ENCODE peak calls at places on chromosomes 2 and 18, in five cellular contexts. P is cardiac muscle cell, G is brain microvascular endothelial cell, U is ascending aorta, Y is thyroid gland. D is an unnamed sample.

GRCh38 chr2:219122197-219122965 is 38.2 kb downstream of the NHEJ1 start:
- DNase-seq in P (no peak), G (no peak), Y (no peak), U (no peak), D (no peak)

GRCh38 chr2:28286678-28287077 is 106.0 kb upstream of the FOSL2 start:
- DNase-seq in U (no peak), G (peak), P (no peak), Y (no peak), D (no peak)

GRCh38 chr2:207224814-207225482 is 59.2 kb upstream of the KLF7 start:
- DNase-seq in P (no peak), G (no peak), U (no peak), Y (no peak), D (no peak)

GRCh38 chr2:118122768-118123335 is 34.6 kb downstream of the INSIG2 start:
- DNase-seq in P (no peak), G (no peak), Y (no peak), U (no peak), D (no peak)

GRCh38 chr2:68125821-68126220 is 31.9 kb upstream of the PNO1 start:
- DNase-seq in P (no peak), U (no peak), G (no peak), Y (no peak), D (no peak)

GRCh38 chr2:216554755-216555154 is 56.1 kb downstream of the RPL37A start:
- DNase-seq in G (no peak), U (no peak), Y (peak), P (no peak), D (no peak)

GRCh38 chr18:73787316-73787715 is 360.3 kb downstream of the FBXO15 start:
- DNase-seq in G (no peak), P (no peak), U (no peak), Y (no peak), D (no peak)

GRCh38 chr18:8847066-8847755 is 141.9 kb downstream of the MTCL1 start:
- DNase-seq in P (peak), Y (no peak), U (no peak), G (no peak), D (no peak)

GRCh38 chr2:72114693-72115051 is 33.0 kb downstream of the CYP26B1 start:
- DNase-seq in Y (no peak), P (no peak), U (no peak), G (no peak), D (no peak)

GRCh38 chr2:142545036-142545435 is 332.4 kb upstream of the KYNU start:
- DNase-seq in P (no peak), U (no peak), G (no peak), Y (no peak), D (no peak)

GRCh38 chr2:238635637-238636036 is 208.9 kb downstream of the ASB1 start:
- DNase-seq in P (no peak), U (no peak), G (no peak), Y (no peak), D (no peak)

GRCh38 chr2:64602436-64602835 is 51.3 kb downstream of the SERTAD2 start:
- DNase-seq in P (no peak), U (no peak), Y (no peak), G (no peak), D (no peak)

GRCh38 chr2:98570356-98570755 is 38.0 kb downstream of the COA5 start:
- DNase-seq in P (no peak), Y (no peak), G (no peak), U (no peak), D (no peak)

GRCh38 chr2:42801388-42801787 is 9.0 kb upstream of the HAAO start:
- DNase-seq in P (peak), Y (peak), G (no peak), U (no peak), D (no peak)

GRCh38 chr2:7194950-7195349 is 277.7 kb downstream of the RNF144A start:
- DNase-seq in U (no peak), P (no peak), Y (no peak), G (no peak), D (no peak)

GRCh38 chr2:85447222-85447585 is 28.7 kb downstream of the SH2D6 start:
- DNase-seq in Y (no peak), G (no peak), U (no peak), P (no peak), D (no peak)

GRCh38 chr2:109438773-109439191 is 175.0 kb downstream of the SEPTIN10 start:
- DNase-seq in P (peak), G (peak), U (peak), Y (peak), D (no peak)

GRCh38 chr2:25558262-25558661 is 115.1 kb downstream of the DTNB start:
- DNase-seq in U (no peak), P (peak), Y (no peak), G (peak), D (no peak)

GRCh38 chr2:236608308-236608564 is 38.6 kb downstream of the ACKR3 start:
- DNase-seq in G (no peak), P (no peak), U (no peak), Y (no peak), D (no peak)

GRCh38 chr2:18474690-18475089 is 85.8 kb downstream of the RDH14 start:
- DNase-seq in G (no peak), Y (no peak), P (peak), U (no peak), D (no peak)

GRCh38 chr18:46555724-46556123 is 101.3 kb downstream of the LOXHD1 start:
- DNase-seq in U (no peak), P (peak), G (no peak), Y (peak), D (no peak)

GRCh38 chr18:11962586-11962985 is 18.7 kb upstream of the IMPA2 start:
- DNase-seq in U (no peak), Y (no peak), G (no peak), P (no peak), D (no peak)

GRCh38 chr2:166784296-166784946 is 103.9 kb upstream of the XIRP2 start:
- DNase-seq in G (no peak), P (no peak), Y (no peak), U (no peak), D (no peak)

GRCh38 chr2:167940361-167940744 is 307.0 kb downstream of the STK39 start:
- DNase-seq in G (no peak), Y (no peak), U (no peak), P (no peak), D (no peak)

GRCh38 chr2:232580648-232580981 is 30.1 kb downstream of the EIF4E2 start:
- DNase-seq in U (no peak), Y (no peak), G (no peak), P (no peak), D (no peak)

GRCh38 chr2:46547223-46548102 is 68.1 kb downstream of the TMEM247 start:
- DNase-seq in G (no peak), P (no peak), Y (no peak), U (no peak), D (no peak)

GRCh38 chr2:9654429-9655100 is 23.8 kb upstream of the YWHAQ start:
- DNase-seq in U (no peak), G (no peak), Y (no peak), P (peak), D (no peak)
- H3K27ac ChIP-seq in U (no peak), G (peak), Y (no peak), P (no peak), D (no peak)

GRCh38 chr2:148658807-148659722 is 14.5 kb downstream of the EPC2 start:
- DNase-seq in U (no peak), Y (no peak), P (peak), G (no peak), D (no peak)
- H3K4me3 ChIP-seq in U (no peak), Y (no peak), P (no peak), G (no peak), D (no peak)

GRCh38 chr18:3269900-3270299 is 8.0 kb downstream of the MYL12B start:
- DNase-seq in Y (no peak), G (no peak), U (no peak), P (no peak), D (no peak)
- H3K27ac ChIP-seq in Y (no peak), G (no peak), U (no peak), P (no peak), D (peak)

GRCh38 chr2:241185961-241186360 is 2.5 kb upstream of the ANO7 start:
- DNase-seq in G (no peak), Y (no peak), P (no peak), U (no peak), D (no peak)

GRCh38 chr2:241189093-241189855 is 797 bp downstream of the ANO7 start:
- DNase-seq in G (no peak), P (no peak), Y (no peak), U (no peak), D (no peak)

GRCh38 chr2:241188386-241189092 is at the start of gene ANO7:
- DNase-seq in G (no peak), Y (no peak), U (no peak), P (no peak), D (no peak)

GRCh38 chr2:241187101-241187690 is 1.3 kb upstream of the ANO7 start:
- DNase-seq in P (no peak), Y (no peak), G (no peak), U (no peak), D (no peak)

GRCh38 chr2:241187835-241188234 is 642 bp upstream of the ANO7 start:
- DNase-seq in Y (no peak), G (no peak), P (no peak), U (no peak), D (no peak)
- H3K4me3 ChIP-seq in Y (no peak), G (no peak), P (no peak), U (no peak), D (no peak)

DNA sequence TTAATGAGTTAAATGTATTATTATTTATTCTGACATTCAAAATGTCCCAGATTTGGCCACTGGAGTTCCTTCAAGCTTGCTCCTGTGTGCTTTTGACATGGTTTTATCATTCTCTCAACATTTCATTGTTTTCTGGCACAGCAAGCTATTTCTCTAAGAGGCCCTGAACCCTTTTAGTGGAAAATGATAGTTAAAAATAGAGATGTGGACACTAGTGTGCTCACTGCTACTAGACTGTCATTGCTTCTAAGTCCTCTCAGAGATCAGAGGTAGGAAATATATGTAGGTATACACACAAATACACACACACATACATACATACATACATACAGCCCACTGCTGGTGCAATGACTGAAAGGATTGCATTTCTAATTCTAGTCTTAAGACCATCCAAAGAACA is 25.5 kb downstream of the WDPCP start:
- DNase-seq in U (no peak), G (no peak), P (no peak), Y (no peak), D (no peak)
- H3K27ac ChIP-seq in U (no peak), G (no peak), P (peak), Y (no peak), D (no peak)

GRCh38 chr18:21682276-21683051 is 22.1 kb downstream of the ABHD3 start:
- DNase-seq in U (no peak), G (no peak), P (peak), Y (peak), D (no peak)
- H3K4me3 ChIP-seq in U (peak), G (peak), P (no peak), Y (peak), D (peak)

GRCh38 chr18:78169487-78169886 is 810.1 kb upstream of the SALL3 start:
- DNase-seq in G (no peak), Y (no peak), P (no peak), U (no peak), D (no peak)
- H3K27ac ChIP-seq in G (no peak), Y (no peak), P (no peak), U (no peak), D (no peak)

GRCh38 chr2:74010087-74010541 is 25.4 kb downstream of the TET3 start:
- DNase-seq in Y (peak), U (no peak), G (no peak), P (peak), D (peak)
- H3K4me3 ChIP-seq in Y (no peak), U (no peak), G (no peak), P (no peak), D (peak)

DNA sequence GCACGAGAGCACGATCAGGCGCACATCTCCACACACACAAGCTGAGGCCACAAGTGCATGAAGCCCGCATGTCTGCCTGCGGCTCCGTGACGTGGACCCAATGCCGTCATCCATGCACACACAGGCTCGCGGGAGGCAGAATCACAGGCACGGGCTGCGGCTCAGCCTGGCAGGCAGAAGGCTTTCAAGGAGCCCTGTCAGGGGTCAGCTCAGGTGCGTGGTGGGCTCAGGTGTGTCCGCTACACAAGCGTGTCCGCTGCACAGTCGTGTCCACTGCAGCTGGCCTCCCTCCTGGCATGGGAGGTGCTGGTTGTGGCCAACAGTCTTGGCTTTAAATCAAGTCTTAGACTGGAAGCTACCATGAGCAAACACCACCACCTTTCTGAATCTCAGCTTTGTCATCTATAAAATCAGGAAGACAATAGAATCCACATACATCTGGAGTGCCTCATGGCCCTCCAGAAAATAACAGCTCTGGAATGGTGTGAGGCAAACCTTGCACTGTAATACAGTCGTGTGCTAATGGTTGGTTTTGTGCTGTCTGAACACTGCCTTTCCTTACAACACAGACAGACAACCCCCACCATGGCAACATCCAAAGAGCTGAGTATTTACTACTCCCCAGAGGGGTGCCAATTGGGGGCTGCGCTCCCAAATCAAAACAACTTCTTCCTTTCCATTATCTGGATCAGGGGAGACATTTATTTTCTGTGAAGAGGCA is 210.1 kb downstream of the NDUFA10 start:
- DNase-seq in G (no peak), Y (peak), U (peak), P (no peak), D (peak)
- H3K27ac ChIP-seq in G (no peak), Y (peak), U (peak), P (no peak), D (peak)

GRCh38 chr18:58135806-58136331 is 91.8 kb downstream of the NEDD4L start:
- DNase-seq in U (no peak), P (peak), Y (peak), G (peak), D (no peak)

GRCh38 chr18:58129019-58129374 is 85.0 kb downstream of the NEDD4L start:
- DNase-seq in P (no peak), G (no peak), Y (no peak), U (no peak), D (no peak)

GRCh38 chr18:58135170-58135569 is 91.1 kb downstream of the NEDD4L start:
- DNase-seq in U (no peak), G (peak), P (peak), Y (no peak), D (no peak)

GRCh38 chr18:58136865-58137264 is 92.8 kb downstream of the NEDD4L start:
- DNase-seq in Y (no peak), P (peak), G (no peak), U (no peak), D (no peak)

DNA sequence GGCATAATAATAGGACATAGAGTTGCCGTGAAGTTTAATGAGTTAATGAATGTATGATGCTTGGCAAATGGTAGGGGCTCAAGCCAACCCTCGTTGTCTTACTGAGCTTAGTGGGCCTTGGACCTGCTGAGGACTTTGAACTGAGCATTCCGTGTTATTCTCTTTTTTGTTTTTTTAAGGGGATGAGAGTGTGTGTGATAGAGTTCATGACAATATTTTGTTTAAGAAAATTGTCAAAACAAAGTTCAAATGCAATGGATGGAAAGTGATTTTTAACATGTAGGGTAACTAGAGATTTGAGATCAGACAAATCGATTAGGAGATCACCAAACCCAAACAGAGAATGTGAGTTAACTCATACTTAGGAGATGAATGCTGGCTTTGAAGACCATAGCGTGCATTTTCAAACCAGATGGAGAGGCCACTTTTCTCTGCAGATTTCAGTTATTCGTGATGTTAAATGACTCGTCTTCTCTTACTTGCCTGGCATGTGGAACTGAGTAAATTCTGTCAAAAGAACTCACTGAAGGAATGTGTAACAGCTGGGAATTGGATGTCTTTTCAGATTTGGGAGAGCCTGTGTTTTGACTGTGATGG is 88.7 kb downstream of the NEDD4L start:
- DNase-seq in G (no peak), P (peak), U (no peak), Y (no peak), D (no peak)
- H3K4me3 ChIP-seq in G (no peak), P (no peak), U (no peak), Y (no peak), D (no peak)